ENCODE peak calls at places on chromosome 12, in eight cellular contexts. One of them, this sample, is unnamed.

GRCh38 chr12:121668750-121669524 is 517 bp downstream of the MORN3 start:
- DNase-seq in substantia nigra: no peak
- DNase-seq in left ventricle myocardium superior: peak
- DNase-seq in SW480: no peak
- DNase-seq in stimulated activated CD4-positive, alpha-beta T cell treated with anti-CD3 and anti-CD28 coated beads, Interleukin-15, amount 100 ng/mL, for 48 hours: peak
- DNase-seq in M059J: peak
- DNase-seq in activated T-helper 1 cell treated with anti-CD3 and anti-CD28 coated beads, Interleukin-2, amount 50 U/mL, for 16 hours: peak
- DNase-seq in activated T-cell treated with anti-CD3 and anti-CD28 coated beads, Interleukin-2, amount 50 U/mL, for 72 hours: peak
- DNase-seq in this sample: peak

GRCh38 chr12:124374567-124374966 is 79.7 kb downstream of the RFLNA start:
- DNase-seq in substantia nigra: no peak
- DNase-seq in left ventricle myocardium superior: no peak
- DNase-seq in SW480: no peak
- DNase-seq in stimulated activated CD4-positive, alpha-beta T cell treated with anti-CD3 and anti-CD28 coated beads, Interleukin-15, amount 100 ng/mL, for 48 hours: no peak
- DNase-seq in M059J: no peak
- DNase-seq in activated T-helper 1 cell treated with anti-CD3 and anti-CD28 coated beads, Interleukin-2, amount 50 U/mL, for 16 hours: no peak
- DNase-seq in activated T-cell treated with anti-CD3 and anti-CD28 coated beads, Interleukin-2, amount 50 U/mL, for 72 hours: no peak
- DNase-seq in this sample: no peak

GRCh38 chr12:12788675-12789368 is 3.4 kb downstream of the APOLD1 start:
- DNase-seq in substantia nigra: peak
- DNase-seq in left ventricle myocardium superior: peak
- DNase-seq in SW480: peak
- DNase-seq in stimulated activated CD4-positive, alpha-beta T cell treated with anti-CD3 and anti-CD28 coated beads, Interleukin-15, amount 100 ng/mL, for 48 hours: peak
- DNase-seq in M059J: peak
- DNase-seq in activated T-helper 1 cell treated with anti-CD3 and anti-CD28 coated beads, Interleukin-2, amount 50 U/mL, for 16 hours: peak
- DNase-seq in activated T-cell treated with anti-CD3 and anti-CD28 coated beads, Interleukin-2, amount 50 U/mL, for 72 hours: peak
- DNase-seq in this sample: peak

GRCh38 chr12:122026706-122027328 is 5.1 kb downstream of the BCL7A start:
- DNase-seq in substantia nigra: no peak
- DNase-seq in left ventricle myocardium superior: no peak
- DNase-seq in SW480: no peak
- DNase-seq in stimulated activated CD4-positive, alpha-beta T cell treated with anti-CD3 and anti-CD28 coated beads, Interleukin-15, amount 100 ng/mL, for 48 hours: no peak
- DNase-seq in M059J: no peak
- DNase-seq in activated T-helper 1 cell treated with anti-CD3 and anti-CD28 coated beads, Interleukin-2, amount 50 U/mL, for 16 hours: no peak
- DNase-seq in activated T-cell treated with anti-CD3 and anti-CD28 coated beads, Interleukin-2, amount 50 U/mL, for 72 hours: no peak
- DNase-seq in this sample: no peak

GRCh38 chr12:123151679-123152454 is 977 bp upstream of the PITPNM2 start:
- DNase-seq in substantia nigra: no peak
- DNase-seq in left ventricle myocardium superior: no peak
- DNase-seq in SW480: no peak
- DNase-seq in stimulated activated CD4-positive, alpha-beta T cell treated with anti-CD3 and anti-CD28 coated beads, Interleukin-15, amount 100 ng/mL, for 48 hours: no peak
- DNase-seq in M059J: peak
- DNase-seq in activated T-helper 1 cell treated with anti-CD3 and anti-CD28 coated beads, Interleukin-2, amount 50 U/mL, for 16 hours: no peak
- DNase-seq in activated T-cell treated with anti-CD3 and anti-CD28 coated beads, Interleukin-2, amount 50 U/mL, for 72 hours: no peak
- DNase-seq in this sample: no peak

GRCh38 chr12:70885952-70886351 is 34.6 kb downstream of the PTPRR start:
- DNase-seq in substantia nigra: no peak
- DNase-seq in left ventricle myocardium superior: no peak
- DNase-seq in SW480: no peak
- DNase-seq in stimulated activated CD4-positive, alpha-beta T cell treated with anti-CD3 and anti-CD28 coated beads, Interleukin-15, amount 100 ng/mL, for 48 hours: no peak
- DNase-seq in M059J: no peak
- DNase-seq in activated T-helper 1 cell treated with anti-CD3 and anti-CD28 coated beads, Interleukin-2, amount 50 U/mL, for 16 hours: no peak
- DNase-seq in activated T-cell treated with anti-CD3 and anti-CD28 coated beads, Interleukin-2, amount 50 U/mL, for 72 hours: no peak
- DNase-seq in this sample: no peak

GRCh38 chr12:93089805-93090569 is 160.9 kb upstream of the EEA1 start:
- DNase-seq in substantia nigra: no peak
- DNase-seq in left ventricle myocardium superior: no peak
- DNase-seq in SW480: no peak
- DNase-seq in stimulated activated CD4-positive, alpha-beta T cell treated with anti-CD3 and anti-CD28 coated beads, Interleukin-15, amount 100 ng/mL, for 48 hours: no peak
- DNase-seq in M059J: peak
- DNase-seq in activated T-helper 1 cell treated with anti-CD3 and anti-CD28 coated beads, Interleukin-2, amount 50 U/mL, for 16 hours: no peak
- DNase-seq in activated T-cell treated with anti-CD3 and anti-CD28 coated beads, Interleukin-2, amount 50 U/mL, for 72 hours: peak
- DNase-seq in this sample: peak

GRCh38 chr12:1864456-1864855 is 44.1 kb downstream of the LRTM2 start:
- DNase-seq in substantia nigra: no peak
- DNase-seq in left ventricle myocardium superior: no peak
- DNase-seq in SW480: no peak
- DNase-seq in stimulated activated CD4-positive, alpha-beta T cell treated with anti-CD3 and anti-CD28 coated beads, Interleukin-15, amount 100 ng/mL, for 48 hours: no peak
- DNase-seq in M059J: no peak
- DNase-seq in activated T-helper 1 cell treated with anti-CD3 and anti-CD28 coated beads, Interleukin-2, amount 50 U/mL, for 16 hours: no peak
- DNase-seq in activated T-cell treated with anti-CD3 and anti-CD28 coated beads, Interleukin-2, amount 50 U/mL, for 72 hours: no peak
- DNase-seq in this sample: no peak

GRCh38 chr12:32198555-32198954 is 91.9 kb downstream of the BICD1 start:
- DNase-seq in substantia nigra: no peak
- DNase-seq in left ventricle myocardium superior: no peak
- DNase-seq in SW480: no peak
- DNase-seq in stimulated activated CD4-positive, alpha-beta T cell treated with anti-CD3 and anti-CD28 coated beads, Interleukin-15, amount 100 ng/mL, for 48 hours: no peak
- DNase-seq in M059J: peak
- DNase-seq in activated T-helper 1 cell treated with anti-CD3 and anti-CD28 coated beads, Interleukin-2, amount 50 U/mL, for 16 hours: no peak
- DNase-seq in activated T-cell treated with anti-CD3 and anti-CD28 coated beads, Interleukin-2, amount 50 U/mL, for 72 hours: peak
- DNase-seq in this sample: peak

GRCh38 chr12:5243014-5243413 is 188.9 kb upstream of the NTF3 start:
- DNase-seq in substantia nigra: no peak
- DNase-seq in left ventricle myocardium superior: no peak
- DNase-seq in SW480: no peak
- DNase-seq in stimulated activated CD4-positive, alpha-beta T cell treated with anti-CD3 and anti-CD28 coated beads, Interleukin-15, amount 100 ng/mL, for 48 hours: no peak
- DNase-seq in M059J: no peak
- DNase-seq in activated T-helper 1 cell treated with anti-CD3 and anti-CD28 coated beads, Interleukin-2, amount 50 U/mL, for 16 hours: no peak
- DNase-seq in activated T-cell treated with anti-CD3 and anti-CD28 coated beads, Interleukin-2, amount 50 U/mL, for 72 hours: no peak
- DNase-seq in this sample: no peak

GRCh38 chr12:111850526-111850925 is 8.5 kb downstream of the MAPKAPK5 start:
- DNase-seq in substantia nigra: no peak
- DNase-seq in left ventricle myocardium superior: no peak
- DNase-seq in SW480: no peak
- DNase-seq in stimulated activated CD4-positive, alpha-beta T cell treated with anti-CD3 and anti-CD28 coated beads, Interleukin-15, amount 100 ng/mL, for 48 hours: no peak
- DNase-seq in M059J: peak
- DNase-seq in activated T-helper 1 cell treated with anti-CD3 and anti-CD28 coated beads, Interleukin-2, amount 50 U/mL, for 16 hours: no peak
- DNase-seq in activated T-cell treated with anti-CD3 and anti-CD28 coated beads, Interleukin-2, amount 50 U/mL, for 72 hours: no peak
- DNase-seq in this sample: no peak

GRCh38 chr12:4030938-4031702 is 157.9 kb upstream of the PARP11 start:
- DNase-seq in substantia nigra: peak
- DNase-seq in left ventricle myocardium superior: peak
- DNase-seq in SW480: peak
- DNase-seq in stimulated activated CD4-positive, alpha-beta T cell treated with anti-CD3 and anti-CD28 coated beads, Interleukin-15, amount 100 ng/mL, for 48 hours: peak
- DNase-seq in M059J: peak
- DNase-seq in activated T-helper 1 cell treated with anti-CD3 and anti-CD28 coated beads, Interleukin-2, amount 50 U/mL, for 16 hours: peak
- DNase-seq in activated T-cell treated with anti-CD3 and anti-CD28 coated beads, Interleukin-2, amount 50 U/mL, for 72 hours: peak
- DNase-seq in this sample: peak

GRCh38 chr12:16613199-16613598 is 7.2 kb upstream of the LMO3 start:
- DNase-seq in substantia nigra: no peak
- DNase-seq in left ventricle myocardium superior: no peak
- DNase-seq in SW480: no peak
- DNase-seq in stimulated activated CD4-positive, alpha-beta T cell treated with anti-CD3 and anti-CD28 coated beads, Interleukin-15, amount 100 ng/mL, for 48 hours: no peak
- DNase-seq in M059J: no peak
- DNase-seq in activated T-helper 1 cell treated with anti-CD3 and anti-CD28 coated beads, Interleukin-2, amount 50 U/mL, for 16 hours: no peak
- DNase-seq in activated T-cell treated with anti-CD3 and anti-CD28 coated beads, Interleukin-2, amount 50 U/mL, for 72 hours: no peak
- DNase-seq in this sample: no peak

GRCh38 chr12:107320929-107321618 is 227.7 kb upstream of the CRY1 start:
- DNase-seq in substantia nigra: no peak
- DNase-seq in left ventricle myocardium superior: peak
- DNase-seq in SW480: peak
- DNase-seq in stimulated activated CD4-positive, alpha-beta T cell treated with anti-CD3 and anti-CD28 coated beads, Interleukin-15, amount 100 ng/mL, for 48 hours: peak
- DNase-seq in M059J: peak
- DNase-seq in activated T-helper 1 cell treated with anti-CD3 and anti-CD28 coated beads, Interleukin-2, amount 50 U/mL, for 16 hours: peak
- DNase-seq in activated T-cell treated with anti-CD3 and anti-CD28 coated beads, Interleukin-2, amount 50 U/mL, for 72 hours: peak
- DNase-seq in this sample: peak

GRCh38 chr12:117334098-117334497 is 27.3 kb downstream of the NOS1 start:
- DNase-seq in substantia nigra: no peak
- DNase-seq in left ventricle myocardium superior: no peak
- DNase-seq in SW480: no peak
- DNase-seq in stimulated activated CD4-positive, alpha-beta T cell treated with anti-CD3 and anti-CD28 coated beads, Interleukin-15, amount 100 ng/mL, for 48 hours: no peak
- DNase-seq in M059J: no peak
- DNase-seq in activated T-helper 1 cell treated with anti-CD3 and anti-CD28 coated beads, Interleukin-2, amount 50 U/mL, for 16 hours: no peak
- DNase-seq in activated T-cell treated with anti-CD3 and anti-CD28 coated beads, Interleukin-2, amount 50 U/mL, for 72 hours: no peak
- DNase-seq in this sample: no peak

GRCh38 chr12:132597333-132598283 is 12.8 kb downstream of the LRCOL1 start:
- DNase-seq in substantia nigra: no peak
- DNase-seq in left ventricle myocardium superior: no peak
- DNase-seq in SW480: no peak
- DNase-seq in stimulated activated CD4-positive, alpha-beta T cell treated with anti-CD3 and anti-CD28 coated beads, Interleukin-15, amount 100 ng/mL, for 48 hours: no peak
- DNase-seq in M059J: peak
- DNase-seq in activated T-helper 1 cell treated with anti-CD3 and anti-CD28 coated beads, Interleukin-2, amount 50 U/mL, for 16 hours: no peak
- DNase-seq in activated T-cell treated with anti-CD3 and anti-CD28 coated beads, Interleukin-2, amount 50 U/mL, for 72 hours: peak
- DNase-seq in this sample: peak

GRCh38 chr12:93323625-93324165 is 54.0 kb upstream of the NUDT4 start:
- DNase-seq in substantia nigra: no peak
- DNase-seq in left ventricle myocardium superior: no peak
- DNase-seq in SW480: no peak
- DNase-seq in stimulated activated CD4-positive, alpha-beta T cell treated with anti-CD3 and anti-CD28 coated beads, Interleukin-15, amount 100 ng/mL, for 48 hours: no peak
- DNase-seq in M059J: peak
- DNase-seq in activated T-helper 1 cell treated with anti-CD3 and anti-CD28 coated beads, Interleukin-2, amount 50 U/mL, for 16 hours: no peak
- DNase-seq in activated T-cell treated with anti-CD3 and anti-CD28 coated beads, Interleukin-2, amount 50 U/mL, for 72 hours: no peak
- DNase-seq in this sample: peak

GRCh38 chr12:89863968-89864367 is 155.3 kb upstream of the ATP2B1 start:
- DNase-seq in substantia nigra: no peak
- DNase-seq in left ventricle myocardium superior: no peak
- DNase-seq in SW480: no peak
- DNase-seq in stimulated activated CD4-positive, alpha-beta T cell treated with anti-CD3 and anti-CD28 coated beads, Interleukin-15, amount 100 ng/mL, for 48 hours: no peak
- DNase-seq in M059J: peak
- DNase-seq in activated T-helper 1 cell treated with anti-CD3 and anti-CD28 coated beads, Interleukin-2, amount 50 U/mL, for 16 hours: no peak
- DNase-seq in activated T-cell treated with anti-CD3 and anti-CD28 coated beads, Interleukin-2, amount 50 U/mL, for 72 hours: no peak
- DNase-seq in this sample: no peak

GRCh38 chr12:109716512-109717389 is 3.1 kb downstream of the FAM222A start:
- DNase-seq in substantia nigra: peak
- DNase-seq in left ventricle myocardium superior: peak
- DNase-seq in SW480: no peak
- DNase-seq in stimulated activated CD4-positive, alpha-beta T cell treated with anti-CD3 and anti-CD28 coated beads, Interleukin-15, amount 100 ng/mL, for 48 hours: no peak
- DNase-seq in M059J: no peak
- DNase-seq in activated T-helper 1 cell treated with anti-CD3 and anti-CD28 coated beads, Interleukin-2, amount 50 U/mL, for 16 hours: no peak
- DNase-seq in activated T-cell treated with anti-CD3 and anti-CD28 coated beads, Interleukin-2, amount 50 U/mL, for 72 hours: no peak
- DNase-seq in this sample: no peak

GRCh38 chr12:117363263-117363662 is 1.8 kb upstream of the NOS1 start:
- DNase-seq in substantia nigra: no peak
- DNase-seq in left ventricle myocardium superior: no peak
- DNase-seq in SW480: no peak
- DNase-seq in stimulated activated CD4-positive, alpha-beta T cell treated with anti-CD3 and anti-CD28 coated beads, Interleukin-15, amount 100 ng/mL, for 48 hours: no peak
- DNase-seq in M059J: no peak
- DNase-seq in activated T-helper 1 cell treated with anti-CD3 and anti-CD28 coated beads, Interleukin-2, amount 50 U/mL, for 16 hours: no peak
- DNase-seq in activated T-cell treated with anti-CD3 and anti-CD28 coated beads, Interleukin-2, amount 50 U/mL, for 72 hours: no peak
- DNase-seq in this sample: no peak

GRCh38 chr12:113479578-113480335 is 8.1 kb upstream of the LHX5 start:
- DNase-seq in substantia nigra: no peak
- DNase-seq in left ventricle myocardium superior: peak
- DNase-seq in SW480: no peak
- DNase-seq in stimulated activated CD4-positive, alpha-beta T cell treated with anti-CD3 and anti-CD28 coated beads, Interleukin-15, amount 100 ng/mL, for 48 hours: no peak
- DNase-seq in M059J: peak
- DNase-seq in activated T-helper 1 cell treated with anti-CD3 and anti-CD28 coated beads, Interleukin-2, amount 50 U/mL, for 16 hours: no peak
- DNase-seq in activated T-cell treated with anti-CD3 and anti-CD28 coated beads, Interleukin-2, amount 50 U/mL, for 72 hours: peak
- DNase-seq in this sample: peak

GRCh38 chr12:85310456-85311076 is 30.5 kb downstream of the ALX1 start:
- DNase-seq in substantia nigra: no peak
- DNase-seq in left ventricle myocardium superior: no peak
- DNase-seq in SW480: no peak
- DNase-seq in stimulated activated CD4-positive, alpha-beta T cell treated with anti-CD3 and anti-CD28 coated beads, Interleukin-15, amount 100 ng/mL, for 48 hours: no peak
- DNase-seq in M059J: no peak
- DNase-seq in activated T-helper 1 cell treated with anti-CD3 and anti-CD28 coated beads, Interleukin-2, amount 50 U/mL, for 16 hours: no peak
- DNase-seq in activated T-cell treated with anti-CD3 and anti-CD28 coated beads, Interleukin-2, amount 50 U/mL, for 72 hours: no peak
- DNase-seq in this sample: peak

GRCh38 chr12:49967042-49967776 is 5.5 kb downstream of the AQP5 start:
- DNase-seq in substantia nigra: peak
- DNase-seq in left ventricle myocardium superior: peak
- DNase-seq in SW480: peak
- DNase-seq in stimulated activated CD4-positive, alpha-beta T cell treated with anti-CD3 and anti-CD28 coated beads, Interleukin-15, amount 100 ng/mL, for 48 hours: peak
- DNase-seq in M059J: peak
- DNase-seq in activated T-helper 1 cell treated with anti-CD3 and anti-CD28 coated beads, Interleukin-2, amount 50 U/mL, for 16 hours: peak
- DNase-seq in activated T-cell treated with anti-CD3 and anti-CD28 coated beads, Interleukin-2, amount 50 U/mL, for 72 hours: peak
- DNase-seq in this sample: peak

GRCh38 chr12:991350-992278 is 591 bp downstream of the ERC1 start:
- DNase-seq in substantia nigra: no peak
- DNase-seq in left ventricle myocardium superior: no peak
- DNase-seq in SW480: peak
- DNase-seq in stimulated activated CD4-positive, alpha-beta T cell treated with anti-CD3 and anti-CD28 coated beads, Interleukin-15, amount 100 ng/mL, for 48 hours: no peak
- DNase-seq in M059J: no peak
- DNase-seq in activated T-helper 1 cell treated with anti-CD3 and anti-CD28 coated beads, Interleukin-2, amount 50 U/mL, for 16 hours: no peak
- DNase-seq in activated T-cell treated with anti-CD3 and anti-CD28 coated beads, Interleukin-2, amount 50 U/mL, for 72 hours: peak
- DNase-seq in this sample: peak

GRCh38 chr12:4025420-4026358 is 152.5 kb upstream of the PARP11 start:
- DNase-seq in substantia nigra: no peak
- DNase-seq in left ventricle myocardium superior: no peak
- DNase-seq in SW480: no peak
- DNase-seq in stimulated activated CD4-positive, alpha-beta T cell treated with anti-CD3 and anti-CD28 coated beads, Interleukin-15, amount 100 ng/mL, for 48 hours: no peak
- DNase-seq in M059J: peak
- DNase-seq in activated T-helper 1 cell treated with anti-CD3 and anti-CD28 coated beads, Interleukin-2, amount 50 U/mL, for 16 hours: no peak
- DNase-seq in activated T-cell treated with anti-CD3 and anti-CD28 coated beads, Interleukin-2, amount 50 U/mL, for 72 hours: no peak
- DNase-seq in this sample: no peak

GRCh38 chr12:94089891-94090290 is 58.5 kb upstream of the PLXNC1 start:
- DNase-seq in substantia nigra: no peak
- DNase-seq in left ventricle myocardium superior: no peak
- DNase-seq in SW480: no peak
- DNase-seq in stimulated activated CD4-positive, alpha-beta T cell treated with anti-CD3 and anti-CD28 coated beads, Interleukin-15, amount 100 ng/mL, for 48 hours: no peak
- DNase-seq in M059J: peak
- DNase-seq in activated T-helper 1 cell treated with anti-CD3 and anti-CD28 coated beads, Interleukin-2, amount 50 U/mL, for 16 hours: no peak
- DNase-seq in activated T-cell treated with anti-CD3 and anti-CD28 coated beads, Interleukin-2, amount 50 U/mL, for 72 hours: no peak
- DNase-seq in this sample: peak

GRCh38 chr12:119115296-119115905 is 63.3 kb upstream of the HSPB8 start:
- DNase-seq in substantia nigra: peak
- DNase-seq in left ventricle myocardium superior: no peak
- DNase-seq in SW480: peak
- DNase-seq in stimulated activated CD4-positive, alpha-beta T cell treated with anti-CD3 and anti-CD28 coated beads, Interleukin-15, amount 100 ng/mL, for 48 hours: no peak
- DNase-seq in M059J: peak
- DNase-seq in activated T-helper 1 cell treated with anti-CD3 and anti-CD28 coated beads, Interleukin-2, amount 50 U/mL, for 16 hours: no peak
- DNase-seq in activated T-cell treated with anti-CD3 and anti-CD28 coated beads, Interleukin-2, amount 50 U/mL, for 72 hours: peak
- DNase-seq in this sample: peak

GRCh38 chr12:111069886-111070285 is 149.5 kb upstream of the MYL2 start:
- DNase-seq in substantia nigra: no peak
- DNase-seq in left ventricle myocardium superior: no peak
- DNase-seq in SW480: no peak
- DNase-seq in stimulated activated CD4-positive, alpha-beta T cell treated with anti-CD3 and anti-CD28 coated beads, Interleukin-15, amount 100 ng/mL, for 48 hours: no peak
- DNase-seq in M059J: no peak
- DNase-seq in activated T-helper 1 cell treated with anti-CD3 and anti-CD28 coated beads, Interleukin-2, amount 50 U/mL, for 16 hours: no peak
- DNase-seq in activated T-cell treated with anti-CD3 and anti-CD28 coated beads, Interleukin-2, amount 50 U/mL, for 72 hours: no peak
- DNase-seq in this sample: no peak

GRCh38 chr12:66035289-66035961 is 95.1 kb downstream of the LLPH start:
- DNase-seq in substantia nigra: no peak
- DNase-seq in left ventricle myocardium superior: no peak
- DNase-seq in SW480: peak
- DNase-seq in stimulated activated CD4-positive, alpha-beta T cell treated with anti-CD3 and anti-CD28 coated beads, Interleukin-15, amount 100 ng/mL, for 48 hours: no peak
- DNase-seq in M059J: peak
- DNase-seq in activated T-helper 1 cell treated with anti-CD3 and anti-CD28 coated beads, Interleukin-2, amount 50 U/mL, for 16 hours: no peak
- DNase-seq in activated T-cell treated with anti-CD3 and anti-CD28 coated beads, Interleukin-2, amount 50 U/mL, for 72 hours: no peak
- DNase-seq in this sample: peak

GRCh38 chr12:102631274-102631673 is 150.9 kb upstream of the IGF1 start:
- DNase-seq in substantia nigra: no peak
- DNase-seq in left ventricle myocardium superior: no peak
- DNase-seq in SW480: peak
- DNase-seq in stimulated activated CD4-positive, alpha-beta T cell treated with anti-CD3 and anti-CD28 coated beads, Interleukin-15, amount 100 ng/mL, for 48 hours: no peak
- DNase-seq in M059J: peak
- DNase-seq in activated T-helper 1 cell treated with anti-CD3 and anti-CD28 coated beads, Interleukin-2, amount 50 U/mL, for 16 hours: no peak
- DNase-seq in activated T-cell treated with anti-CD3 and anti-CD28 coated beads, Interleukin-2, amount 50 U/mL, for 72 hours: no peak
- DNase-seq in this sample: peak

GRCh38 chr12:25051583-25052190 is 102.8 kb upstream of the BCAT1 start:
- DNase-seq in substantia nigra: no peak
- DNase-seq in left ventricle myocardium superior: no peak
- DNase-seq in SW480: no peak
- DNase-seq in stimulated activated CD4-positive, alpha-beta T cell treated with anti-CD3 and anti-CD28 coated beads, Interleukin-15, amount 100 ng/mL, for 48 hours: peak
- DNase-seq in M059J: no peak
- DNase-seq in activated T-helper 1 cell treated with anti-CD3 and anti-CD28 coated beads, Interleukin-2, amount 50 U/mL, for 16 hours: peak
- DNase-seq in activated T-cell treated with anti-CD3 and anti-CD28 coated beads, Interleukin-2, amount 50 U/mL, for 72 hours: peak
- DNase-seq in this sample: no peak

GRCh38 chr12:6212086-6212485 is 11.9 kb downstream of the CD9 start:
- DNase-seq in substantia nigra: no peak
- DNase-seq in left ventricle myocardium superior: no peak
- DNase-seq in SW480: no peak
- DNase-seq in stimulated activated CD4-positive, alpha-beta T cell treated with anti-CD3 and anti-CD28 coated beads, Interleukin-15, amount 100 ng/mL, for 48 hours: no peak
- DNase-seq in M059J: no peak
- DNase-seq in activated T-helper 1 cell treated with anti-CD3 and anti-CD28 coated beads, Interleukin-2, amount 50 U/mL, for 16 hours: no peak
- DNase-seq in activated T-cell treated with anti-CD3 and anti-CD28 coated beads, Interleukin-2, amount 50 U/mL, for 72 hours: no peak
- DNase-seq in this sample: no peak

GRCh38 chr12:25677180-25677937 is 124.3 kb upstream of the LMNTD1 start:
- DNase-seq in substantia nigra: no peak
- DNase-seq in left ventricle myocardium superior: no peak
- DNase-seq in SW480: no peak
- DNase-seq in stimulated activated CD4-positive, alpha-beta T cell treated with anti-CD3 and anti-CD28 coated beads, Interleukin-15, amount 100 ng/mL, for 48 hours: no peak
- DNase-seq in M059J: no peak
- DNase-seq in activated T-helper 1 cell treated with anti-CD3 and anti-CD28 coated beads, Interleukin-2, amount 50 U/mL, for 16 hours: no peak
- DNase-seq in activated T-cell treated with anti-CD3 and anti-CD28 coated beads, Interleukin-2, amount 50 U/mL, for 72 hours: no peak
- DNase-seq in this sample: peak

GRCh38 chr12:63995512-63995911 is 151.0 kb downstream of the SRGAP1 start:
- DNase-seq in substantia nigra: no peak
- DNase-seq in left ventricle myocardium superior: no peak
- DNase-seq in SW480: no peak
- DNase-seq in stimulated activated CD4-positive, alpha-beta T cell treated with anti-CD3 and anti-CD28 coated beads, Interleukin-15, amount 100 ng/mL, for 48 hours: no peak
- DNase-seq in M059J: peak
- DNase-seq in activated T-helper 1 cell treated with anti-CD3 and anti-CD28 coated beads, Interleukin-2, amount 50 U/mL, for 16 hours: no peak
- DNase-seq in activated T-cell treated with anti-CD3 and anti-CD28 coated beads, Interleukin-2, amount 50 U/mL, for 72 hours: no peak
- DNase-seq in this sample: no peak

This sample was measured in EL.